ENCODE peak calls at places on chromosomes 6 and 20, in five cellular contexts. One of them, this sample, is unnamed.

GRCh38 chr6:52394251-52394666 is 25.9 kb upstream of the EFHC1 start:
- DNase-seq in HepG2: no peak
- DNase-seq in K562: no peak
- DNase-seq in GM12878: peak; percentile 77
- DNase-seq in H1: no peak
- DNase-seq in this sample: no peak

GRCh38 chr6:94144807-94145206 is 725.4 kb upstream of the EPHA7 start:
- DNase-seq in HepG2: no peak
- DNase-seq in K562: no peak
- DNase-seq in GM12878: no peak
- DNase-seq in H1: no peak
- DNase-seq in this sample: no peak

GRCh38 chr6:132259070-132259469 is 142.2 kb downstream of the MOXD1 start:
- DNase-seq in HepG2: peak; percentile 7
- DNase-seq in K562: no peak
- DNase-seq in GM12878: no peak
- DNase-seq in H1: no peak
- DNase-seq in this sample: no peak

GRCh38 chr6:79230149-79230548 is 4.3 kb downstream of the HMGN3 start:
- DNase-seq in HepG2: no peak
- DNase-seq in K562: no peak
- DNase-seq in GM12878: no peak
- DNase-seq in H1: no peak
- DNase-seq in this sample: no peak

GRCh38 chr6:167455371-167455770 is 130.5 kb downstream of the TTLL2 start:
- DNase-seq in HepG2: no peak
- DNase-seq in K562: no peak
- DNase-seq in GM12878: no peak
- DNase-seq in H1: no peak
- DNase-seq in this sample: no peak

GRCh38 chr6:154994881-154995240 is 254 bp upstream of the TIAM2 start:
- DNase-seq in HepG2: no peak
- DNase-seq in K562: no peak
- DNase-seq in GM12878: no peak
- DNase-seq in H1: no peak
- DNase-seq in this sample: no peak

GRCh38 chr6:33313105-33313708 is 671 bp downstream of the TAPBP start:
- DNase-seq in HepG2: no peak
- DNase-seq in K562: peak; percentile 51
- DNase-seq in GM12878: no peak
- DNase-seq in H1: no peak
- DNase-seq in this sample: no peak

GRCh38 chr6:131281471-131282270 is 146.4 kb downstream of the AKAP7 start:
- DNase-seq in HepG2: no peak
- DNase-seq in K562: no peak
- DNase-seq in GM12878: no peak
- DNase-seq in H1: no peak
- DNase-seq in this sample: no peak

GRCh38 chr20:38271609-38272120 is 11.1 kb upstream of the KIAA1755 start:
- DNase-seq in HepG2: no peak
- DNase-seq in K562: no peak
- DNase-seq in GM12878: no peak
- DNase-seq in H1: no peak
- DNase-seq in this sample: no peak

GRCh38 chr20:57480444-57481152 is 44.3 kb downstream of the CTCFL start:
- DNase-seq in HepG2: no peak
- DNase-seq in K562: no peak
- DNase-seq in GM12878: peak; percentile 83
- DNase-seq in H1: no peak
- DNase-seq in this sample: no peak

GRCh38 chr6:148750826-148751225 is 4.0 kb downstream of the UST start:
- DNase-seq in HepG2: no peak
- DNase-seq in K562: no peak
- DNase-seq in GM12878: no peak
- DNase-seq in H1: no peak
- DNase-seq in this sample: no peak

GRCh38 chr20:36656733-36657132 is 10.7 kb upstream of the SLA2 start:
- DNase-seq in HepG2: no peak
- DNase-seq in K562: no peak
- DNase-seq in GM12878: no peak
- DNase-seq in H1: no peak
- DNase-seq in this sample: no peak

GRCh38 chr6:84422380-84422968 is 195.0 kb upstream of the CEP162 start:
- DNase-seq in HepG2: peak; percentile 16
- DNase-seq in K562: peak; percentile 68
- DNase-seq in GM12878: no peak
- DNase-seq in H1: peak; percentile 41
- DNase-seq in this sample: peak; percentile 31

GRCh38 chr20:61387204-61387958 is 135.3 kb downstream of the CDH4 start:
- DNase-seq in HepG2: no peak
- DNase-seq in K562: peak; percentile 69
- DNase-seq in GM12878: no peak
- DNase-seq in H1: no peak
- DNase-seq in this sample: no peak

GRCh38 chr6:139131736-139132285 is 3.1 kb upstream of the HECA start:
- DNase-seq in HepG2: no peak
- DNase-seq in K562: no peak
- DNase-seq in GM12878: no peak
- DNase-seq in H1: no peak
- DNase-seq in this sample: no peak

GRCh38 chr20:62028384-62028783 is 37.3 kb downstream of the TAF4 start:
- DNase-seq in HepG2: no peak
- DNase-seq in K562: no peak
- DNase-seq in GM12878: no peak
- DNase-seq in H1: no peak
- DNase-seq in this sample: no peak

GRCh38 chr20:9817654-9818053 is 21.2 kb downstream of the PAK5 start:
- DNase-seq in HepG2: no peak
- DNase-seq in K562: no peak
- DNase-seq in GM12878: no peak
- DNase-seq in H1: no peak
- DNase-seq in this sample: no peak

GRCh38 chr20:44433751-44434538 is 41.7 kb upstream of the TTPAL start:
- DNase-seq in HepG2: peak; percentile 99
- DNase-seq in K562: no peak
- DNase-seq in GM12878: no peak
- DNase-seq in H1: no peak
- DNase-seq in this sample: no peak

GRCh38 chr6:44151348-44152108 is 7.1 kb upstream of the CAPN11 start:
- DNase-seq in HepG2: peak; percentile 39
- DNase-seq in K562: peak; percentile 88
- DNase-seq in GM12878: no peak
- DNase-seq in H1: peak; percentile 61
- DNase-seq in this sample: peak; percentile 41

GRCh38 chr6:82914511-82914910 is 151.1 kb downstream of the UBE3D start:
- DNase-seq in HepG2: no peak
- DNase-seq in K562: no peak
- DNase-seq in GM12878: no peak
- DNase-seq in H1: no peak
- DNase-seq in this sample: no peak

GRCh38 chr6:165183071-165183470 is 126.3 kb downstream of the C6orf118 start:
- DNase-seq in HepG2: no peak
- DNase-seq in K562: no peak
- DNase-seq in GM12878: no peak
- DNase-seq in H1: no peak
- DNase-seq in this sample: no peak

GRCh38 chr6:89940225-89941027 is 46.2 kb downstream of the GJA10 start:
- DNase-seq in HepG2: peak; percentile 81
- DNase-seq in K562: peak; percentile 72
- DNase-seq in GM12878: peak; percentile 21
- DNase-seq in H1: peak; percentile 34
- DNase-seq in this sample: peak; percentile 68

GRCh38 chr6:157381631-157382621 is 936 bp downstream of the ZDHHC14 start:
- DNase-seq in HepG2: peak; percentile 36
- DNase-seq in K562: peak; percentile 76
- DNase-seq in GM12878: no peak
- DNase-seq in H1: no peak
- DNase-seq in this sample: no peak

GRCh38 chr20:889110-889509 is 27.0 kb downstream of the ANGPT4 start:
- DNase-seq in HepG2: no peak
- DNase-seq in K562: no peak
- DNase-seq in GM12878: no peak
- DNase-seq in H1: no peak
- DNase-seq in this sample: no peak

GRCh38 chr6:79267128-79267527 is 32.6 kb upstream of the HMGN3 start:
- DNase-seq in HepG2: no peak
- DNase-seq in K562: no peak
- DNase-seq in GM12878: no peak
- DNase-seq in H1: no peak
- DNase-seq in this sample: no peak

GRCh38 chr20:63706852-63707557 is 771 bp downstream of the ARFRP1 start:
- DNase-seq in HepG2: peak; percentile 77
- DNase-seq in K562: peak; percentile 65
- DNase-seq in GM12878: no peak
- DNase-seq in H1: no peak
- DNase-seq in this sample: no peak

GRCh38 chr20:44271915-44272663 is 25.0 kb downstream of the GDAP1L1 start:
- DNase-seq in HepG2: no peak
- DNase-seq in K562: no peak
- DNase-seq in GM12878: no peak
- DNase-seq in H1: peak; percentile 27
- DNase-seq in this sample: no peak

GRCh38 chr6:126513198-126513597 is 173.3 kb downstream of the CENPW start:
- DNase-seq in HepG2: no peak
- DNase-seq in K562: no peak
- DNase-seq in GM12878: no peak
- DNase-seq in H1: no peak
- DNase-seq in this sample: no peak

GRCh38 chr20:19414600-19414999 is 202.2 kb downstream of the SLC24A3 start:
- DNase-seq in HepG2: no peak
- DNase-seq in K562: no peak
- DNase-seq in GM12878: no peak
- DNase-seq in H1: no peak
- DNase-seq in this sample: no peak

GRCh38 chr6:159033160-159034049 is 11.4 kb downstream of the TAGAP start:
- DNase-seq in HepG2: peak; percentile 19
- DNase-seq in K562: no peak
- DNase-seq in GM12878: no peak
- DNase-seq in H1: no peak
- DNase-seq in this sample: no peak
- TF ChIP-seq SRF in HepG2: no peak
- TF ChIP-seq SRF in K562: no peak
- TF ChIP-seq SRF in GM12878: no peak
- TF ChIP-seq SRF in H1: no peak
- TF ChIP-seq SRF in this sample: no peak

DNA sequence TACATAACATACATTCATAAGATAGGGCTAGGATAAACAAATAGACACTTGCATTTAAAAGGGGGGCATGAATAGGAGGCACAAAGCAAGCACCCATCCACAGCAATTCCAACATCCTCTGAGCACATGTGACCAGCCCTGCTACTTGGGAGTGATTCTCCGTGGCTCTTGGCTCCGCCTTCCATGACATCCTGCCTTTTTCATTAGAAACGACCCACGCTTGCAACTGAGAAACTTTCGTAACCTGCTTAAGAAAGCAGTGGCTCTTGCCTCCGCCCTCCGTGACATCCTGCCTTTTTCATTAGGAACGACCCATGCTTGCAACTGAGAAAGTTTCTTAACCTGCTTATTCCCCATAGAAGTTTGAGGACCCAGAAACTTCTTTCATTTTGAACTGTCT is 53.4 kb upstream of the LRRC1 start:
- DNase-seq in HepG2: no peak
- DNase-seq in K562: no peak
- DNase-seq in GM12878: no peak
- DNase-seq in H1: no peak
- DNase-seq in this sample: no peak
- H3K4me3 ChIP-seq in HepG2: no peak overlapping the region
- H3K4me3 ChIP-seq in K562: no peak overlapping the region
- H3K4me3 ChIP-seq in GM12878: no peak overlapping the region
- H3K4me3 ChIP-seq in H1: no peak overlapping the region
- H3K4me3 ChIP-seq in this sample: no peak overlapping the region

GRCh38 chr20:17765584-17765983 is 65.8 kb downstream of the BANF2 start:
- DNase-seq in HepG2: no peak
- DNase-seq in K562: no peak
- DNase-seq in GM12878: no peak
- DNase-seq in H1: no peak
- DNase-seq in this sample: no peak

GRCh38 chr20:17767624-17768023 is 67.9 kb downstream of the BANF2 start:
- DNase-seq in HepG2: no peak
- DNase-seq in K562: no peak
- DNase-seq in GM12878: no peak
- DNase-seq in H1: no peak
- DNase-seq in this sample: no peak

GRCh38 chr20:17765017-17765416 is 65.3 kb downstream of the BANF2 start:
- DNase-seq in HepG2: no peak
- DNase-seq in K562: no peak
- DNase-seq in GM12878: no peak
- DNase-seq in H1: no peak
- DNase-seq in this sample: no peak

GRCh38 chr20:17768267-17768666 is 68.5 kb downstream of the BANF2 start:
- DNase-seq in HepG2: no peak
- DNase-seq in K562: no peak
- DNase-seq in GM12878: no peak
- DNase-seq in H1: no peak
- DNase-seq in this sample: no peak

DNA sequence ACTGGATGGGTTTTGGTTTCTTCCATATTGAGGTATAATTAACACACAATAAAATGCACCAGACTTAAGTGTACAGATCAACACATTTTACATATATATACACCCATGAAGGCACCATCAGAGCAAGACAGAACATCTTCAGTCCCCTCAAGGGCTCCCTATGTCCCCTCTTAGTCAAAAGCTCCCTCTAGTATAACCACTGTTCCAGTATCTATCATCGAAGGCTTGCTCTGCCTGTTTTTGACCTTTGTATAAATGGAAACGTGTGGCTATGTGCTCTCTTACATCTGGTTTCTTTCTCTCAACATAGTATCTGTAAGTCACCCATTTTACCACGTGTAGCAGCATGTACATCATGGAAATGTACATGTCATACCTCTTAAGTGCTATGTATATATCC is 66.5 kb downstream of the BANF2 start:
- DNase-seq in HepG2: no peak
- DNase-seq in K562: no peak
- DNase-seq in GM12878: no peak
- DNase-seq in H1: no peak
- DNase-seq in this sample: no peak
- TF ChIP-seq SRF in HepG2: no peak
- TF ChIP-seq SRF in K562: no peak
- TF ChIP-seq SRF in GM12878: no peak
- TF ChIP-seq SRF in H1: no peak
- TF ChIP-seq SRF in this sample: no peak

GRCh38 chr6:24257282-24257681 is 100.6 kb downstream of the DCDC2 start:
- DNase-seq in HepG2: peak; percentile 42
- DNase-seq in K562: no peak
- DNase-seq in GM12878: no peak
- DNase-seq in H1: no peak
- DNase-seq in this sample: peak; percentile 13
- H3K4me3 ChIP-seq in HepG2: no peak overlapping the region
- H3K4me3 ChIP-seq in K562: no peak overlapping the region
- H3K4me3 ChIP-seq in GM12878: no peak overlapping the region
- H3K4me3 ChIP-seq in H1: no peak overlapping the region
- H3K4me3 ChIP-seq in this sample: no peak overlapping the region

This sample was measured in HCT116.